ENCODE peak calls at places on chromosomes 4 and X, in eight cellular contexts. U is HCT116; P is cardiac muscle cell; C is transverse colon; S is sigmoid colon; L is left lung; R is naive thymus-derived CD4-positive, alpha-beta T cell; I is DND-41. E is an unnamed sample. For H3K4me1, the result is how much of the 10 kb centered on the place peaks cover.

GRCh38 chr4:8182858-8183725 is 16.0 kb upstream of the SH3TC1 start:
- DNase-seq in U (peak), P (no peak), C (peak), S (peak), L (peak), R (no peak), I (no peak), E (peak)

GRCh38 chr4:118224239-118224829 is 128.5 kb downstream of the PRSS12 start:
- DNase-seq in U (peak), P (peak), C (no peak), S (no peak), L (no peak), R (no peak), I (peak), E (no peak)

GRCh38 chr4:189090174-189090814 is 850.4 kb upstream of the FRG1 start:
- DNase-seq in U (peak), P (peak), C (no peak), S (no peak), L (no peak), R (no peak), I (no peak), E (no peak)

GRCh38 chrX:143664302-143664701 is 28.4 kb upstream of the SLITRK4 start:
- DNase-seq in U (no peak), P (peak), C (no peak), S (no peak), L (no peak), R (no peak), I (no peak), E (no peak)

GRCh38 chr4:2276581-2277325 is 14.8 kb upstream of the MXD4 start:
- DNase-seq in U (no peak), P (no peak), C (no peak), S (peak), L (peak), R (no peak), I (no peak), E (no peak)

GRCh38 chr4:829761-830655 is 4.1 kb upstream of the CPLX1 start:
- DNase-seq in U (no peak), P (no peak), C (no peak), S (peak), L (peak), R (no peak), I (no peak), E (peak)

GRCh38 chrX:39854772-39855747 is 242.7 kb downstream of the BCOR start:
- DNase-seq in U (no peak), P (no peak), C (peak), S (no peak), L (no peak), R (peak), I (peak), E (no peak)

GRCh38 chr4:66921433-66921832 is 623.9 kb downstream of the CENPC start:
- DNase-seq in U (no peak), P (peak), C (no peak), S (no peak), L (no peak), R (no peak), I (no peak), E (no peak)

GRCh38 chrX:123408856-123409737 is 225.0 kb downstream of the GRIA3 start:
- DNase-seq in U (no peak), P (no peak), C (no peak), S (no peak), L (no peak), R (no peak), I (no peak), E (no peak)

GRCh38 chr4:10121568-10122097 is 5.0 kb upstream of the WDR1 start:
- DNase-seq in U (no peak), P (no peak), C (no peak), S (no peak), L (no peak), R (no peak), I (peak), E (no peak)

GRCh38 chrX:9644335-9644734 is 121.3 kb downstream of the GPR143 start:
- DNase-seq in U (no peak), P (no peak), C (no peak), S (peak), L (no peak), R (peak), I (peak), E (no peak)

GRCh38 chr4:83358410-83358809 is 23.8 kb upstream of the HPSE start:
- DNase-seq in U (no peak), P (no peak), C (no peak), S (no peak), L (no peak), R (no peak), I (no peak), E (no peak)

DNA sequence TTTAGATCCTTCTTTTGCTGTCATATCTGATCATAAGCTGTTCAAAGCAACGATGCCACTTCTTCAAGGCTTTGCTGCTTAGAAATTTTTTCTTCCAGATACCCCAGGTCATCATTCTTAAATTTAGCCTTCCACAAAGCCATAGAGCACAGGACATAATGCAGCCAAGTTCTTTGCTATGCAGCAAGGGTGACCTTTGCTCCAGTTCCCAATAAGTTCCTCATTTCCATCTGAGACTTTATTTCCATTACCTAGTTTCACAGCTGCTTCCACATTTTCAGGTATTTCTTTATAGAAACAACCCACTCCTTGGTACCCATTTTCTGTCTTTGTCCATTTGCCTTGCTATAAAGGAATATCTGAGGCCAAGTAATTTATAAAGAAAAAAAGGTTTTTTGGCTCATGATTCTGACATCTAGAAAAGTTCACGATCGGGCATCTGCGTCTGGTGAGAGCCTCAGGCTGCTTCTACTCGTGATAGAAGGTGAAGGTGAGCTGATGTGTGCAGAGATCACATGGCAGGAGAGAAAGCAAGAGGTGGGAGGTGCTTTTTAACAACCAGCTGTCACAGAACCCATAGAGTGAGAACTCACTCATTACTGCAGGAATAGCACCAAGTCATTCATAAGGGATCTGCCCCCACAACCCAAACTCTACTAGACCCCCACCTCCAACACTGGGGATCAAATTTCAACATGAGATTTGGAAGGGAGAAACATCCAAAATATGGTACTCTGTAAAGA is 11.8 kb upstream of the TASL start:
- DNase-seq in U (no peak), P (no peak), C (no peak), S (no peak), L (no peak), R (no peak), I (no peak), E (no peak)
- H3K27ac ChIP-seq in U (no peak), P (no peak), C (no peak), S (no peak), L (peak), R (no peak), I (no peak), E (no peak)

GRCh38 chr4:156764846-156765245 is 206.8 kb downstream of the PDGFC start:
- DNase-seq in U (no peak), P (no peak), C (no peak), S (no peak), L (no peak), R (no peak), I (no peak), E (no peak)
- H3K4me1 ChIP-seq in U (under half), P (under half), C (under half), S (under half), L (under half), R (under half), I (under half), E (under half)

DNA sequence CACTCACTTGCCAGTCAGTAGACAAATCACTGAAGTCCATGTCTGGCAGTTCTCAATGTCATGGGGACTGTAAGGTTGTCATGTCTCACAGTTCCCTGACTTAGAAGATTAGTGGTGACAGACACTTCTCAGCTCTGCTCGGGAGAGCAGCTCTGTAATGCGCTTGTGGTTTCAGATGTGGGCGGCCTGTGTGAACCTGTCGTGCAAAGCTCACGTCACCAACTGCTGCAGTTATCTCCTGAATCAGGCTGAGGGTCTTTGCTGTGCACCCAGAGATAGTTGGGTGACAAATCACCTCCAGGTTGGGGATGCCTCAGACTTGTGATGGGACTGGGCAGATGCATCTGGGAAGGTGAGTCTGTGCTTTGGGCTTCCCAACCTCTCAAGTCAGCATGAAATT is at the start of gene IL9R:
- DNase-seq in U (no peak), P (no peak), C (no peak), S (no peak), L (no peak), R (no peak), I (peak), E (no peak)
- H3K27ac ChIP-seq in U (no peak), P (no peak), C (no peak), S (no peak), L (no peak), R (no peak), I (peak), E (no peak)

DNA sequence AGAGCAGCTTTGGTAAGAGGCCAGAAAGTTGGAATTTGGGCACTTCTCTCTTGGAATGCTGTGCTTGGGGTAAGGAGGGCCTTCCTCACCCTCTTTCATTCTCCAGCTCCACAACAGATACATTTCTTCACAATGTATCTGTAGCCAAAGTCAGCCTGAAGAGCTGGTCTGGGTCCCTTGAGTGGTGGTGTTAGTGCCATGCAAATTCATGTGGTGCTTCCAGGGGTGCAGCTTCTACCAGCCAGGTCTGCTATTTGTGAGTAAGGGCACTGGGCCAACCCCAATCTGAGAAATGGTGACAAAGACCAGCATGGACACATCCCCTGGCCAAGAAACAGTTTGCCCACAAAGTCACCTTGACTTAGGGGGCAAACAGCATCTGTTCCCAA is 17.8 kb downstream of the AMER1 start:
- DNase-seq in U (no peak), P (no peak), C (no peak), S (no peak), L (no peak), R (no peak), I (no peak), E (no peak)
- H3K4me1 ChIP-seq in U (under half), P (under half), C (under half), S (under half), L (under half), R (under half), I (under half), E (under half)

GRCh38 chr4:15142201-15142600 is 139.9 kb downstream of the CPEB2 start:
- DNase-seq in U (no peak), P (no peak), C (no peak), S (no peak), L (no peak), R (no peak), I (no peak), E (no peak)
- H3K27ac ChIP-seq in U (no peak), P (no peak), C (no peak), S (no peak), L (no peak), R (no peak), I (no peak), E (no peak)

GRCh38 chrX:154366666-154367055 is 7.8 kb downstream of the FLNA start:
- DNase-seq in U (no peak), P (no peak), C (no peak), S (no peak), L (no peak), R (no peak), I (no peak), E (no peak)

GRCh38 chrX:154368630-154369452 is 5.6 kb downstream of the FLNA start:
- DNase-seq in U (peak), P (no peak), C (peak), S (peak), L (peak), R (peak), I (peak), E (no peak)

GRCh38 chrX:154365997-154366665 is 8.3 kb downstream of the FLNA start:
- DNase-seq in U (no peak), P (no peak), C (no peak), S (no peak), L (no peak), R (no peak), I (no peak), E (no peak)

GRCh38 chrX:154369453-154370299 is 4.8 kb downstream of the FLNA start:
- DNase-seq in U (peak), P (peak), C (peak), S (peak), L (peak), R (peak), I (peak), E (peak)

DNA sequence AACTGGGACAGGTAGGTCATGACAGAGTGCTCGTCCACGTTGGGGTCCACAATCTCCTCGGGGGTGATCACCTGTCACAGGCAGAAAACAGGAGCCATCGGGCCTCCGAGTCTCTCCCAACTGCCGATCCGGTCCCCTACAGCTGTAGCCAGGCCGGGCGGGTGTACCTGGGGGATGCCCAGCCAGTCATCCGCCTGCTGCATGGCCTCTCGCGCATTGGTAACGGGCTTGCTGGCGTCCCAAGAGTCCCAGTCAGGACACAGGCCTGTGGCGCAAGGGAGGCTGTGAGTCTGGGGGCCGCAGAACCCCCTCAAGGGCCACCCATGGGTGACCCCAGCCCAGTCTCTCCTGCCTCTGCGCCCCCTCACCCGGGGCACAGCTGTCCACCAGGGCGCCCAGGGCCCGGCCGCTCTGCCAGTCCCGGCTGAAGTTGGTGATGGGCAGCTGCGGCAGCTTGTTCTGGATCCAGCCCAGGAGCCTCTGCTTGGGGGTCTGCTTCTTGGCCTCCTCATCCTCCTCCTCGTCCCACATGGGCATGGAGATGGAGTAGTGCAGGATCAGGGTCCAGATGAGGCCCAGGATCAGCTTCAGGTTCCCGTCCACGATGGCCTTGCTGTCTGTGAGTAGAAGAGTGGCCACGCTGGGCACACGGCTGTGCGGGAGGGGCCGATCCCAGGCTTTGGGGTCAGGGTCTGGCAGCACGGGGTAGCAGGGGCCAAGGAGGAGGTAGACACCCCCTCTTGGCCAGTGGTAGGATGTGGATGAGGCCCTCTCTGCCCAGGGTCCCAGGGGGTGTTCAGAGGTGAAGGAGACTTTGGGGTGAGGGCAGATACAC is 6.7 kb downstream of the FLNA start:
- DNase-seq in U (no peak), P (no peak), C (no peak), S (no peak), L (no peak), R (no peak), I (no peak), E (no peak)
- H3K4me1 ChIP-seq in U (under half), P (under half), C (under half), S (half or more), L (under half), R (under half), I (under half), E (under half)

GRCh38 chrX:112901821-112902732 is 61.4 kb upstream of the AMOT start:
- DNase-seq in U (no peak), P (no peak), C (no peak), S (no peak), L (no peak), R (no peak), I (no peak), E (no peak)
- H3K27ac ChIP-seq in U (no peak), P (no peak), C (no peak), S (no peak), L (no peak), R (no peak), I (no peak), E (no peak)